ENCODE peak calls at places on chromosome 1, in nine cellular contexts. W is heart left ventricle; R is SK-N-SH; M is activated CD8-positive, alpha-beta memory T cell treated with anti-CD3 and anti-CD28 coated beads, Interleukin-2, amount 50 U/mL, for 48 hours; C is nucleus accumbens; Q is HT1080; T is esophagus squamous epithelium; L is activated T-cell treated with anti-CD3 and anti-CD28 coated beads, Interleukin-2, amount 50 U/mL, for 72 hours; K is activated CD4-positive, alpha-beta T cell treated with anti-CD3 and anti-CD28 coated beads, Interleukin-2, amount 50 U/mL, for 1 hour. S is an unnamed sample.

GRCh38 chr1:85274969-85275453 is 1.4 kb downstream of the BCL10 start:
- DNase-seq in W (no peak), R (no peak), M (no peak), C (no peak), Q (peak), T (no peak), L (no peak), K (no peak), S (no peak)

GRCh38 chr1:195663549-195664280 is 944.5 kb downstream of the KCNT2 start:
- DNase-seq in W (no peak), R (no peak), M (no peak), C (no peak), Q (peak), T (no peak), L (no peak), K (no peak), S (no peak)

GRCh38 chr1:240344918-240345317 is 253.2 kb downstream of the FMN2 start:
- DNase-seq in W (no peak), R (no peak), M (no peak), C (no peak), Q (no peak), T (no peak), L (no peak), K (no peak), S (no peak)

GRCh38 chr1:60171793-60172192 is 98.2 kb upstream of the C1orf87 start:
- DNase-seq in W (no peak), R (no peak), M (no peak), C (no peak), Q (peak), T (no peak), L (no peak), K (no peak), S (no peak)

GRCh38 chr1:145956776-145957442 is 908 bp downstream of the LIX1L start:
- DNase-seq in W (peak), R (no peak), M (no peak), C (no peak), Q (peak), T (no peak), L (no peak), K (no peak), S (no peak)

GRCh38 chr1:119549719-119550141 is 42.7 kb downstream of the HSD3B1 start:
- DNase-seq in W (no peak), R (peak), M (peak), C (no peak), Q (peak), T (no peak), L (peak), K (no peak), S (peak)

GRCh38 chr1:154349121-154349520 is 23.8 kb downstream of the ATP8B2 start:
- DNase-seq in W (peak), R (peak), M (no peak), C (no peak), Q (no peak), T (no peak), L (no peak), K (no peak), S (no peak)

GRCh38 chr1:117171900-117172501 is 38.7 kb downstream of the VTCN1 start:
- DNase-seq in W (peak), R (no peak), M (no peak), C (no peak), Q (peak), T (no peak), L (no peak), K (no peak), S (no peak)

GRCh38 chr1:5646486-5646885 is 345.7 kb downstream of the NPHP4 start:
- DNase-seq in W (no peak), R (no peak), M (peak), C (no peak), Q (peak), T (no peak), L (no peak), K (no peak), S (no peak)

GRCh38 chr1:44355582-44356305 is 687 bp upstream of the ERI3 start:
- DNase-seq in W (no peak), R (no peak), M (peak), C (no peak), Q (no peak), T (no peak), L (no peak), K (no peak), S (no peak)

GRCh38 chr1:93704063-93704462 is 22.4 kb upstream of the BCAR3 start:
- DNase-seq in W (no peak), R (no peak), M (no peak), C (no peak), Q (no peak), T (no peak), L (no peak), K (no peak), S (no peak)

GRCh38 chr1:88009916-88010315 is 674.2 kb upstream of the PKN2 start:
- DNase-seq in W (no peak), R (no peak), M (no peak), C (no peak), Q (no peak), T (no peak), L (no peak), K (no peak), S (no peak)

GRCh38 chr1:64223329-64224151 is 20.1 kb downstream of the UBE2U start:
- DNase-seq in W (no peak), R (no peak), M (no peak), C (no peak), Q (peak), T (no peak), L (no peak), K (no peak), S (no peak)

GRCh38 chr1:208167229-208167869 is 76.8 kb downstream of the PLXNA2 start:
- DNase-seq in W (no peak), R (no peak), M (no peak), C (no peak), Q (no peak), T (no peak), L (no peak), K (no peak), S (no peak)

GRCh38 chr1:3313579-3313955 is 140.9 kb upstream of the ARHGEF16 start:
- DNase-seq in W (peak), R (no peak), M (no peak), C (peak), Q (peak), T (no peak), L (no peak), K (no peak), S (no peak)

GRCh38 chr1:173406783-173407230 is 70.3 kb upstream of the PRDX6 start:
- DNase-seq in W (no peak), R (no peak), M (no peak), C (no peak), Q (no peak), T (no peak), L (no peak), K (no peak), S (no peak)